ENCODE peak calls at places on chromosomes 4 and X, in six cellular contexts. L, K, R, S, D and T are unnamed samples.
A peak's percentile ranks its signal among the peaks of the same experiment; 100 is the strongest.

GRCh38 chr4:60506061-60506460 is 694.1 kb upstream of the ADGRL3 start:
- DNase-seq in L (no peak), K (no peak), R (no peak), S (no peak), D (no peak), T (no peak)

GRCh38 chrX:97616883-97617510 is 733.3 kb downstream of the RPA4 start:
- DNase-seq in L (peak; percentile 74), K (peak; percentile 65), R (no peak), S (peak; percentile 9), D (no peak), T (no peak)

GRCh38 chr4:100188829-100189228 is 1.4 kb downstream of the DDIT4L start:
- DNase-seq in L (no peak), K (no peak), R (no peak), S (no peak), D (no peak), T (no peak)

GRCh38 chr4:149884046-149884445 is 68.4 kb upstream of the IQCM start:
- DNase-seq in L (no peak), K (no peak), R (no peak), S (no peak), D (no peak), T (no peak)

GRCh38 chrX:49079489-49080428 is at the start of gene WDR45:
- DNase-seq in L (peak; percentile 63), K (peak; percentile 78), R (peak; percentile 31), S (peak; percentile 61), D (no peak), T (peak; percentile 57)

GRCh38 chr4:156971623-156972369 is at the start of gene PDGFC:
- DNase-seq in L (peak; percentile 65), K (peak; percentile 82), R (peak; percentile 75), S (peak; percentile 45), D (no peak), T (peak; percentile 85)

GRCh38 chr4:1113311-1114009 is at the start of gene RNF212:
- DNase-seq in L (no peak), K (no peak), R (no peak), S (no peak), D (no peak), T (peak; percentile 65)

GRCh38 chr4:138242076-138242829 is at the start of gene SLC7A11:
- DNase-seq in L (peak; percentile 100), K (peak; percentile 99), R (peak; percentile 78), S (peak; percentile 87), D (peak; percentile 73), T (peak; percentile 91)

GRCh38 chr4:175215657-175216056 is 297.5 kb downstream of the ADAM29 start:
- DNase-seq in L (no peak), K (no peak), R (no peak), S (no peak), D (no peak), T (no peak)

GRCh38 chrX:52867610-52868348 is at the start of gene XAGE3:
- DNase-seq in L (no peak), K (no peak), R (no peak), S (peak; percentile 53), D (no peak), T (no peak)

GRCh38 chrX:134542485-134542884 is 82.5 kb downstream of the HPRT1 start:
- DNase-seq in L (peak; percentile 70), K (peak; percentile 73), R (no peak), S (peak; percentile 45), D (no peak), T (no peak)

GRCh38 chr4:150867148-150867547 is 147.9 kb downstream of the LRBA start:
- DNase-seq in L (peak; percentile 81), K (peak; percentile 81), R (peak; percentile 69), S (peak; percentile 98), D (no peak), T (no peak)

GRCh38 chr4:128600996-128601857 is 208.3 kb upstream of the JADE1 start:
- DNase-seq in L (peak; percentile 97), K (peak; percentile 97), R (no peak), S (peak; percentile 31), D (peak; percentile 44), T (no peak)

GRCh38 chr4:2941138-2942036 is 21.8 kb downstream of the NOP14 start:
- DNase-seq in L (no peak), K (no peak), R (no peak), S (no peak), D (no peak), T (no peak)

GRCh38 chrX:112849010-112849409 is 8.4 kb upstream of the AMOT start:
- DNase-seq in L (peak; percentile 44), K (peak; percentile 30), R (no peak), S (no peak), D (no peak), T (no peak)

GRCh38 chr4:38034986-38035882 is 75.0 kb downstream of the PTTG2 start:
- DNase-seq in L (peak; percentile 70), K (peak; percentile 67), R (peak; percentile 40), S (peak; percentile 88), D (no peak), T (no peak)

GRCh38 chr4:56465599-56466295 is 1.7 kb upstream of the SRP72 start:
- DNase-seq in L (peak; percentile 48), K (peak; percentile 36), R (no peak), S (peak; percentile 50), D (no peak), T (no peak)

GRCh38 chrX:115017455-115017854 is at the start of gene IL13RA2:
- DNase-seq in L (no peak), K (peak; percentile 8), R (no peak), S (peak; percentile 58), D (no peak), T (no peak)

GRCh38 chr4:57418133-57418532 is 307.9 kb upstream of the IGFBP7 start:
- DNase-seq in L (no peak), K (no peak), R (no peak), S (no peak), D (no peak), T (no peak)

GRCh38 chr4:30763337-30763736 is 43.2 kb downstream of the PCDH7 start:
- DNase-seq in L (peak; percentile 80), K (peak; percentile 50), R (no peak), S (no peak), D (no peak), T (no peak)

GRCh38 chrX:46577116-46578005 is 3.8 kb downstream of the CHST7 start:
- DNase-seq in L (peak; percentile 75), K (peak; percentile 28), R (no peak), S (no peak), D (no peak), T (no peak)

GRCh38 chr4:75494563-75494962 is 19.6 kb downstream of the RCHY1 start:
- DNase-seq in L (peak; percentile 84), K (peak; percentile 85), R (no peak), S (peak; percentile 6), D (no peak), T (no peak)

GRCh38 chr4:109547394-109547793 is 12.7 kb upstream of the MCUB start:
- DNase-seq in L (peak; percentile 22), K (no peak), R (no peak), S (no peak), D (no peak), T (no peak)

GRCh38 chr4:109553130-109553529 is 6.9 kb upstream of the MCUB start:
- DNase-seq in L (no peak), K (no peak), R (no peak), S (no peak), D (no peak), T (no peak)

GRCh38 chr4:109552240-109552639 is 7.8 kb upstream of the MCUB start:
- DNase-seq in L (no peak), K (no peak), R (no peak), S (no peak), D (no peak), T (no peak)

GRCh38 chr4:109548655-109549054 is 11.4 kb upstream of the MCUB start:
- DNase-seq in L (peak; percentile 92), K (peak; percentile 84), R (no peak), S (peak; percentile 45), D (no peak), T (no peak)
- H3K14ac ChIP-seq in L (peak overlapping the region; percentile 27), K (no peak overlapping the region), R (no peak overlapping the region), S (no peak overlapping the region), D (no peak overlapping the region), T (no peak overlapping the region)

DNA sequence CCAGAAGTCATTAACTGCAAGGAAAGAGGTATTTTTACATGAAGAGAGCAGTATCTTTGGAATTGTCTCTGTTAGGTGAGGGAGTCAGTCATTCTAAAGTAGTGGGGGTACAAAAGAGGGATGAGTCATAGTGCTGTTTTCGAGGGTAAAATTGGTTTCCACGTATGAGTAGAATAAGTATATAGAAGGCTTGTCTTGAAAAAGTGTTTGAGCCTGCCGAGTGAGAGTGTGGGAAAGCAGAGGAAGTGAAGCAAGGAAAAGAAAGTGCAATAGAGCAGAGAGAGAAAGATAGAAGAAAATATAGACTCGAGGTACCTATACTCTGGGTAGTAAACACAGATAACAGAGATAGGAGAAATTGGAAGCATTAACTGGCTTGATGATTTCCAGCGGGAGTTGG is 696.4 kb downstream of the DMD start:
- DNase-seq in L (no peak), K (no peak), R (no peak), S (no peak), D (no peak), T (no peak)
- H3K14ac ChIP-seq in L (no peak overlapping the region), K (no peak overlapping the region), R (no peak overlapping the region), S (no peak overlapping the region), D (no peak overlapping the region), T (no peak overlapping the region)

GRCh38 chr4:8595237-8596087 is 2.9 kb downstream of the CPZ start:
- DNase-seq in L (no peak), K (no peak), R (no peak), S (no peak), D (no peak), T (no peak)

GRCh38 chr4:8598391-8599090 is 6.0 kb downstream of the CPZ start:
- DNase-seq in L (no peak), K (no peak), R (no peak), S (no peak), D (no peak), T (no peak)

GRCh38 chr4:8597791-8598190 is 5.2 kb downstream of the CPZ start:
- DNase-seq in L (no peak), K (no peak), R (no peak), S (no peak), D (no peak), T (no peak)

GRCh38 chr4:8597319-8597718 is 4.8 kb downstream of the CPZ start:
- DNase-seq in L (no peak), K (no peak), R (no peak), S (no peak), D (no peak), T (no peak)

DNA sequence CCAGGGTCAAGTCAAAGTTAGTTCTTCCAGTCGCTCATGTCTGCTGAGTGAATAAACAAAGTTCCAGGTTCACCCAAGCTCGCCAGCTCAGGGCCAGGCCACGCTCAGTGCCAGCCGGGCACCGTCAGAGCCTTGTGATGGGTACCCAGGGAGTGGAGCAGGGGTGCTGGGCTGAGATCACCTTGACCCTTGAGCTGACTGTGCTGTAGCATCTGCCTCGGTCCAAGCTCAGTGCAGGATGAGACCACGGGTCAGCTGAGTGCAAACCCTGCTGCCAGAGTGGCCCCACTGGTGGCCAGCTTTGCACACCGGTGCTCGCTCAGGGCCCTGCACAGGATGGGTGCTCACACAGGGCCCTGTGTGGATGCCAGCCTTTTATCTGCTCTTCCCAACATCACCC is 4.3 kb downstream of the CPZ start:
- DNase-seq in L (no peak), K (no peak), R (no peak), S (no peak), D (no peak), T (no peak)
- H3K14ac ChIP-seq in L (no peak overlapping the region), K (no peak overlapping the region), R (peak overlapping the region; percentile 94), S (peak overlapping the region; percentile 19), D (no peak overlapping the region), T (no peak overlapping the region)

DNA sequence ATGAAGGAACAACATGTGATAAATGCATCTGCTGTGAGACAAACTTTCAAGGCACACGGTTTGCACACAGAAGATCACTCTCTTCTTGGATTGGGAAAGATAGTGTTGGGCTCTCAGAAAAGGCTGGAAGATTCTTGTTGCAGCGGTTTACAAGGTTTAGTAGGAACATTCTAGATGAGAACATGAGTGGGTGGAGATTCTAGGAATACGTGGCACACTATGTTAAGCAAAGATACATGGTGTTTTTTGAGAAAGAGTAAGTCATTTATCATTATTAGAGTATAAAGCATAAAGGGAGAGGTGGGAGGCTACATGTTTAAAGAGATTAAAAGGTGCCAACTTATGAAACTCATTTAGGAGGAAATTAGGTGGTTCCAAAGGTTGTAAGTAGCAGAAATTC is 348.8 kb upstream of the HS3ST1 start:
- DNase-seq in L (no peak), K (no peak), R (no peak), S (no peak), D (no peak), T (no peak)
- H3K14ac ChIP-seq in L (no peak overlapping the region), K (no peak overlapping the region), R (no peak overlapping the region), S (no peak overlapping the region), D (no peak overlapping the region), T (no peak overlapping the region)